ENCODE peak calls at places on chromosomes 13 and 19, in eight cellular contexts. M, S, V, D, R, H, J and T are unnamed samples.

GRCh38 chr19:42794751-42795150 is 29.3 kb upstream of the PSG8 start:
- DNase-seq in M (no peak), S (no peak), V (no peak), D (no peak), R (no peak), H (no peak), J (no peak), T (no peak)

GRCh38 chr19:50230379-50231351 is 27.2 kb downstream of the MYH14 start:
- DNase-seq in M (no peak), S (peak; percentile 21), V (no peak), D (no peak), R (no peak), H (no peak), J (no peak), T (no peak)

GRCh38 chr13:22162889-22163288 is 492.0 kb downstream of the FGF9 start:
- DNase-seq in M (no peak), S (no peak), V (no peak), D (no peak), R (no peak), H (no peak), J (no peak), T (no peak)

GRCh38 chr19:40862333-40862732 is 12.1 kb upstream of the CYP2A6 start:
- DNase-seq in M (no peak), S (no peak), V (no peak), D (no peak), R (no peak), H (no peak), J (no peak), T (no peak)

GRCh38 chr19:38369584-38369983 is 4.8 kb upstream of the PSMD8 start:
- DNase-seq in M (no peak), S (no peak), V (no peak), D (no peak), R (no peak), H (no peak), J (no peak), T (no peak)

GRCh38 chr19:39296055-39296645 is at the start of gene IFNL1:
- DNase-seq in M (no peak), S (peak; percentile 25), V (no peak), D (no peak), R (no peak), H (no peak), J (no peak), T (no peak)

GRCh38 chr19:10815969-10816635 is 19.9 kb downstream of the TMED1 start:
- DNase-seq in M (no peak), S (no peak), V (no peak), D (no peak), R (no peak), H (no peak), J (no peak), T (no peak)

GRCh38 chr13:110524484-110525254 is 36.9 kb downstream of the RAB20 start:
- DNase-seq in M (no peak), S (peak; percentile 89), V (no peak), D (no peak), R (no peak), H (peak; percentile 88), J (no peak), T (no peak)

GRCh38 chr19:2854849-2855248 is 12.3 kb upstream of the ZNF556 start:
- DNase-seq in M (no peak), S (no peak), V (no peak), D (no peak), R (no peak), H (no peak), J (no peak), T (no peak)

GRCh38 chr19:4571305-4571917 is 11.9 kb upstream of the SEMA6B start:
- DNase-seq in M (no peak), S (no peak), V (peak; percentile 67), D (no peak), R (no peak), H (no peak), J (no peak), T (no peak)

GRCh38 chr13:43792456-43792855 is 5.7 kb upstream of the ENOX1 start:
- DNase-seq in M (no peak), S (no peak), V (peak; percentile 73), D (no peak), R (no peak), H (no peak), J (no peak), T (no peak)

GRCh38 chr13:32205426-32206096 is 109.6 kb downstream of the ZAR1L start:
- DNase-seq in M (no peak), S (no peak), V (peak; percentile 75), D (no peak), R (no peak), H (no peak), J (no peak), T (no peak)

GRCh38 chr13:79988573-79988972 is 352.4 kb downstream of the SPRY2 start:
- DNase-seq in M (no peak), S (no peak), V (peak; percentile 68), D (no peak), R (no peak), H (peak; percentile 51), J (no peak), T (no peak)

GRCh38 chr13:53250272-53250875 is 221.8 kb downstream of the OLFM4 start:
- DNase-seq in M (no peak), S (peak; percentile 80), V (peak; percentile 79), D (peak; percentile 28), R (no peak), H (no peak), J (no peak), T (peak; percentile 80)

GRCh38 chr19:35596366-35596999 is 10.5 kb downstream of the PMIS2 start:
- DNase-seq in M (no peak), S (peak; percentile 15), V (no peak), D (no peak), R (no peak), H (no peak), J (no peak), T (no peak)

GRCh38 chr19:50559636-50560035 is 8.6 kb downstream of the LRRC4B start:
- DNase-seq in M (no peak), S (no peak), V (no peak), D (no peak), R (no peak), H (no peak), J (no peak), T (no peak)

GRCh38 chr13:102878491-102878890 is 32.7 kb downstream of the ERCC5 start:
- DNase-seq in M (no peak), S (no peak), V (peak; percentile 85), D (peak; percentile 2), R (no peak), H (no peak), J (no peak), T (peak; percentile 29)

GRCh38 chr19:52219611-52220010 is 29.8 kb downstream of the PPP2R1A start:
- DNase-seq in M (no peak), S (no peak), V (no peak), D (no peak), R (no peak), H (no peak), J (no peak), T (no peak)

GRCh38 chr13:76696370-76696769 is 189.8 kb downstream of the KCTD12 start:
- DNase-seq in M (no peak), S (no peak), V (peak; percentile 49), D (no peak), R (no peak), H (no peak), J (no peak), T (no peak)

GRCh38 chr13:89755729-89756492 is 1591.6 kb upstream of the MIR17HG start:
- DNase-seq in M (no peak), S (no peak), V (no peak), D (no peak), R (no peak), H (no peak), J (no peak), T (no peak)

GRCh38 chr13:70407486-70407885 is 299.2 kb upstream of the KLHL1 start:
- DNase-seq in M (no peak), S (no peak), V (no peak), D (no peak), R (no peak), H (no peak), J (no peak), T (no peak)

GRCh38 chr13:39037410-39037879 is 444 bp downstream of the PROSER1 start:
- DNase-seq in M (peak; percentile 5), S (peak; percentile 69), V (no peak), D (no peak), R (no peak), H (no peak), J (no peak), T (no peak)

GRCh38 chr19:53908106-53908932 is 759 bp upstream of the CACNG7 start:
- DNase-seq in M (no peak), S (peak; percentile 64), V (peak; percentile 67), D (no peak), R (peak; percentile 13), H (no peak), J (peak; percentile 71), T (peak; percentile 77)

GRCh38 chr19:51514866-51515481 is 13.4 kb upstream of the SIGLEC12 start:
- DNase-seq in M (no peak), S (peak; percentile 67), V (peak; percentile 67), D (peak; percentile 10), R (no peak), H (no peak), J (no peak), T (peak; percentile 23)

GRCh38 chr19:22052644-22053013 is 345 bp downstream of the ZNF257 start:
- DNase-seq in M (peak; percentile 3), S (peak; percentile 29), V (no peak), D (no peak), R (peak; percentile 6), H (no peak), J (no peak), T (no peak)

GRCh38 chr19:16703677-16704076 is 16.0 kb upstream of the NWD1 start:
- DNase-seq in M (no peak), S (no peak), V (no peak), D (no peak), R (no peak), H (no peak), J (no peak), T (no peak)

GRCh38 chr13:28100149-28101121 is at the start of gene FLT3:
- DNase-seq in M (no peak), S (peak; percentile 80), V (peak; percentile 8), D (no peak), R (no peak), H (peak; percentile 62), J (no peak), T (peak; percentile 48)

GRCh38 chr13:90532861-90533260 is 814.6 kb upstream of the MIR17HG start:
- DNase-seq in M (no peak), S (no peak), V (no peak), D (no peak), R (no peak), H (no peak), J (no peak), T (no peak)

GRCh38 chr19:39038098-39038497 is 5.7 kb upstream of the FBXO27 start:
- DNase-seq in M (no peak), S (peak; percentile 53), V (peak; percentile 51), D (no peak), R (no peak), H (peak; percentile 9), J (no peak), T (peak; percentile 49)

GRCh38 chr19:33052352-33052972 is 12.2 kb downstream of the RHPN2 start:
- DNase-seq in M (no peak), S (no peak), V (peak; percentile 65), D (no peak), R (no peak), H (peak; percentile 54), J (no peak), T (no peak)

GRCh38 chr19:11199517-11199916 is 2.2 kb upstream of the KANK2 start:
- DNase-seq in M (no peak), S (no peak), V (no peak), D (no peak), R (no peak), H (no peak), J (no peak), T (no peak)

GRCh38 chr13:29858667-29859066 is 8.2 kb upstream of the UBL3 start:
- DNase-seq in M (no peak), S (no peak), V (no peak), D (no peak), R (no peak), H (no peak), J (no peak), T (no peak)

GRCh38 chr13:49297338-49297737 is 49.6 kb downstream of the CDADC1 start:
- DNase-seq in M (no peak), S (no peak), V (no peak), D (no peak), R (no peak), H (no peak), J (no peak), T (no peak)

GRCh38 chr13:51619614-51620013 is 35.4 kb downstream of the WDFY2 start:
- DNase-seq in M (no peak), S (no peak), V (peak; percentile 42), D (peak; percentile 42), R (no peak), H (no peak), J (no peak), T (no peak)